ENCODE peak calls at places on chromosomes 12 and 14, in four cellular contexts. Y is type B pancreatic cell, J is endothelial cell, P is GM13977. W is an unnamed sample.

GRCh38 chr12:94962680-94963079 is 40.8 kb downstream of the NDUFA12 start:
- DNase-seq in Y (no peak), P (no peak), J (no peak), W (no peak)

GRCh38 chr12:109228664-109229063 is 80.4 kb downstream of the FOXN4 start:
- DNase-seq in P (no peak), J (no peak), Y (no peak), W (no peak)

GRCh38 chr12:132766380-132767085 is 4.9 kb upstream of the ANKLE2 start:
- DNase-seq in Y (no peak), J (no peak), P (no peak), W (no peak)

GRCh38 chr12:75634244-75635222 is 123.1 kb upstream of the KRR1 start:
- DNase-seq in Y (no peak), J (no peak), P (no peak), W (no peak)

GRCh38 chr12:47102845-47103666 is 23.3 kb upstream of the AMIGO2 start:
- DNase-seq in P (no peak), Y (no peak), J (no peak), W (no peak)

GRCh38 chr14:50040401-50040775 is 76.0 kb downstream of the VCPKMT start:
- DNase-seq in J (no peak), Y (no peak), P (no peak), W (peak; percentile 52)

GRCh38 chr12:54949041-54949721 is 35.4 kb downstream of the TESPA1 start:
- DNase-seq in Y (no peak), J (no peak), P (no peak), W (no peak)

GRCh38 chr12:91863702-91864101 is 281.9 kb downstream of the BTG1 start:
- DNase-seq in Y (no peak), J (no peak), P (no peak), W (no peak)

GRCh38 chr12:116324684-116325664 is 47.5 kb upstream of the MED13L start:
- DNase-seq in P (peak; percentile 46), Y (no peak), J (no peak), W (peak; percentile 54)

GRCh38 chr14:92513204-92513965 is at the start of gene RIN3:
- DNase-seq in J (peak; percentile 72), P (peak; percentile 81), Y (no peak), W (peak; percentile 74)

GRCh38 chr12:28563926-28564325 is 373.7 kb downstream of the CCDC91 start:
- DNase-seq in Y (no peak), P (no peak), J (no peak), W (no peak)

GRCh38 chr12:115871714-115872113 is 405.8 kb downstream of the MED13L start:
- DNase-seq in J (peak; percentile 41), P (peak; percentile 31), Y (no peak), W (peak; percentile 39)

GRCh38 chr12:96255077-96255476 is 60.9 kb downstream of the ELK3 start:
- DNase-seq in Y (no peak), J (peak; percentile 57), P (no peak), W (no peak)

GRCh38 chr12:81942588-81942987 is 183.4 kb upstream of the PPFIA2 start:
- DNase-seq in Y (no peak), J (no peak), P (no peak), W (no peak)

GRCh38 chr12:15691372-15691771 is 97.8 kb downstream of the EPS8 start:
- DNase-seq in J (no peak), P (no peak), Y (no peak), W (no peak)

GRCh38 chr12:77325505-77325904 is 260.1 kb upstream of the E2F7 start:
- DNase-seq in J (peak; percentile 46), Y (no peak), P (no peak), W (peak; percentile 15)

GRCh38 chr14:89015016-89015415 is 190.6 kb downstream of the TTC8 start:
- DNase-seq in J (no peak), Y (no peak), P (no peak), W (no peak)
- TF ChIP-seq CTCF in J (no peak), Y (peak; percentile 25), P (no peak), W (no peak)

GRCh38 chr14:58272589-58273372 is 25.6 kb upstream of the ARID4A start:
- DNase-seq in P (no peak), J (no peak), Y (no peak), W (no peak)
- TF ChIP-seq CTCF in P (no peak), J (no peak), Y (peak; percentile 44), W (no peak)

DNA sequence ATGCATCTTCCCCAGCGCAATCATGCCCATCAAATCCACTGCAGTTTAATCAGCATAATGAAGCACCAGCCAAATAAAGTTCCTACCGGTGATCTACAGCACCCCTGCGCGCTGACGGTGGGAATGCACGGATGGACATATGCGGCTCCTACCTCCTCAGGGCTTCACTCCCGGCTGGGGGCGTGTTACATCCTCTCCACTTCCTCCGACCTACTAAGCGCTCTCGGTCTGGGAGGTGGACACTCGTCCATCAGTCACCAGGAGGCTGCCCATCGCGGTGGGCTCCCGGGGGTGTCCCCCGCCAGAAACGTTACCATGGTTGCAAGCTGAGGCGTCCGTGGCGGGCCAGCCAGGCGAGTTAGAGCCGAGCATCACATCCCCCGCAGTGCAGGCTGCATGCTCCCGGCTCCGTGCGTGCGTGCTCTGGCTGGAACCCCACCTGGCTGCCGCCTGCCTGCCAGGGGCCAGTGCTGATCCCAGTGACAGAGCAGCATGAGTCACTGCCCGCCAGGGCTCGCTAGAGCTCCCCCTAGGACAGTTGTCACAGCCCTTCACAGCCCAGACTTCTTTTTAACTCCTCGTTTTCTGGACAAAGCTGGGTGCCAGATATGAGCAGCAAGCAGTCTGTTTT is 73.0 kb downstream of the CIT start:
- DNase-seq in Y (peak; percentile 77), J (peak; percentile 60), P (no peak), W (no peak)
- TF ChIP-seq CTCF in Y (peak; percentile 60), J (no peak), P (peak; percentile 48), W (peak; percentile 14)

GRCh38 chr14:101404426-101405170 is 156.7 kb upstream of the DIO3 start:
- DNase-seq in J (no peak), Y (no peak), P (no peak), W (no peak)
- TF ChIP-seq CTCF in J (no peak), Y (no peak), P (no peak), W (no peak)

GRCh38 chr12:124863409-124864325 is at the start of gene SCARB1:
- DNase-seq in J (peak; percentile 83), P (peak; percentile 99), Y (peak; percentile 88), W (peak; percentile 99)
- TF ChIP-seq CTCF in J (no peak), P (peak; percentile 16), Y (peak; percentile 32), W (no peak)

DNA sequence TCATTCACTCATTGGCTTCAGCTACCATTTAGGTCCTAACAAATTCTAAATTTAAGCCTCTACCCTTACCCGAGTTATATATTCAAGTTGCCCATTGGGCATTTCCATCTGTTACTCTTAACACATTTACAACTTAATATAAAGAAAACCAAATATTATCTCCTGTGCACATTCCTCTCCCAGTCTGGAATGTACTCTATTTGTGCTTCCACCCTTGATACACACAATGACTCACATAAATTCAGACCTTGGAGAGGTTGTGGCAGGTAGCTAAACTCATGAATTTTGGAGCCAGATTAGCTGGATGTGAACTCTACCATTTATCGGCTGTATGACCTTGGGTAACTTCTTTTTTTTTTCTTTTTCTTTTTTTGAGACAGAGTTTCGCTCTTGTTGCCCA is 51.1 kb downstream of the BRMS1L start:
- DNase-seq in P (no peak), J (no peak), Y (no peak), W (no peak)
- TF ChIP-seq CTCF in P (no peak), J (no peak), Y (no peak), W (no peak)

GRCh38 chr14:22657861-22658260 is 13.7 kb upstream of the OR6J1 start:
- DNase-seq in P (no peak), J (no peak), Y (no peak), W (peak; percentile 39)
- TF ChIP-seq CTCF in P (peak; percentile 57), J (no peak), Y (peak; percentile 20), W (peak; percentile 60)

GRCh38 chr12:24596768-24597388 is 352.0 kb downstream of the BCAT1 start:
- DNase-seq in J (no peak), Y (no peak), P (peak; percentile 32), W (peak; percentile 20)
- TF ChIP-seq CTCF in J (peak; percentile 77), Y (peak; percentile 88), P (no peak), W (peak; percentile 44)

GRCh38 chr14:20760950-20761349 is 7.3 kb upstream of the EDDM3B start:
- DNase-seq in J (no peak), Y (no peak), P (no peak), W (no peak)

GRCh38 chr14:20751963-20752562 is 6.4 kb downstream of the EDDM3A start:
- DNase-seq in Y (no peak), P (no peak), J (no peak), W (no peak)

GRCh38 chr14:20755037-20755436 is 9.3 kb downstream of the EDDM3A start:
- DNase-seq in P (no peak), Y (no peak), J (no peak), W (no peak)

GRCh38 chr14:20754308-20754707 is 8.6 kb downstream of the EDDM3A start:
- DNase-seq in J (no peak), Y (no peak), P (no peak), W (no peak)

DNA sequence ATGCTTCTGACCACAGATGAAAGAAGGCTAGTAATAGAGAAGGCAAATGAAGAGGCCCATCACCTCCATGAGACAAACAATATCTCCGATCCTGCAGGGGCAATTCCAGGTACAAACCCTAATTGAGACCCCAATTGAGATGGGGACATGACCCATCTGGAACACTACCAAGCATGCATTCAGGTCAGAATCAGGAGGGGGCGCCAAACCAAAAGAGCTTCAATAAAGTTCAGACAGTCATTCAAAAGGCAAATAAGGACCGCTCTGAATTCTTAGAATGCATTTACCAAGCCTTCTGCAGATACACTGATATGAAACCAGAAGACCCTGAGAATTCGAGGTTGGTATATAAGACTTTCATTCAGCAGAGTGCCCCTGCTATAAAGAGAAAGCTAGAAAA is 10.2 kb upstream of the EDDM3B start:
- DNase-seq in J (peak; percentile 47), P (peak; percentile 25), Y (no peak), W (peak; percentile 37)
- TF ChIP-seq CTCF in J (peak; percentile 33), P (peak; percentile 55), Y (no peak), W (peak; percentile 54)